ENCODE peak calls at places on chromosomes 13 and 19, in seven cellular contexts. One of them, this sample, is unnamed.

GRCh38 chr13:113542751-113543424 is 41.7 kb upstream of the TFDP1 start:
- DNase-seq in fibroblast of lung: no peak
- DNase-seq in T-helper 9 cell: no peak
- DNase-seq in cardiac muscle cell: no peak
- DNase-seq in germinal center: no peak
- DNase-seq in GM23338: no peak
- DNase-seq in esophagus squamous epithelium: no peak
- DNase-seq in this sample: no peak

GRCh38 chr13:29676535-29676934 is 81.0 kb upstream of the SLC7A1 start:
- DNase-seq in fibroblast of lung: no peak
- DNase-seq in T-helper 9 cell: no peak
- DNase-seq in cardiac muscle cell: peak; percentile 7
- DNase-seq in germinal center: no peak
- DNase-seq in GM23338: no peak
- DNase-seq in esophagus squamous epithelium: no peak
- DNase-seq in this sample: peak; percentile 11

GRCh38 chr13:49980266-49980665 is 16.6 kb upstream of the TRIM13 start:
- DNase-seq in fibroblast of lung: no peak
- DNase-seq in T-helper 9 cell: no peak
- DNase-seq in cardiac muscle cell: peak; percentile 14
- DNase-seq in germinal center: no peak
- DNase-seq in GM23338: no peak
- DNase-seq in esophagus squamous epithelium: no peak
- DNase-seq in this sample: no peak

GRCh38 chr13:28447206-28447605 is 47.7 kb downstream of the FLT1 start:
- DNase-seq in fibroblast of lung: no peak
- DNase-seq in T-helper 9 cell: no peak
- DNase-seq in cardiac muscle cell: no peak
- DNase-seq in germinal center: no peak
- DNase-seq in GM23338: no peak
- DNase-seq in esophagus squamous epithelium: no peak
- DNase-seq in this sample: no peak

GRCh38 chr19:4449022-4449825 is 8.4 kb downstream of the UBXN6 start:
- DNase-seq in fibroblast of lung: peak; percentile 60
- DNase-seq in T-helper 9 cell: no peak
- DNase-seq in cardiac muscle cell: no peak
- DNase-seq in germinal center: no peak
- DNase-seq in GM23338: no peak
- DNase-seq in esophagus squamous epithelium: no peak
- DNase-seq in this sample: no peak

GRCh38 chr19:33379151-33379829 is 5.8 kb downstream of the CEBPG start:
- DNase-seq in fibroblast of lung: no peak
- DNase-seq in T-helper 9 cell: no peak
- DNase-seq in cardiac muscle cell: no peak
- DNase-seq in germinal center: no peak
- DNase-seq in GM23338: no peak
- DNase-seq in esophagus squamous epithelium: no peak
- DNase-seq in this sample: no peak

GRCh38 chr13:45015300-45015699 is 26.0 kb downstream of the GPALPP1 start:
- DNase-seq in fibroblast of lung: no peak
- DNase-seq in T-helper 9 cell: no peak
- DNase-seq in cardiac muscle cell: no peak
- DNase-seq in germinal center: no peak
- DNase-seq in GM23338: no peak
- DNase-seq in esophagus squamous epithelium: no peak
- DNase-seq in this sample: no peak

GRCh38 chr13:40665061-40665753 is 1.2 kb downstream of the FOXO1 start:
- DNase-seq in fibroblast of lung: no peak
- DNase-seq in T-helper 9 cell: peak; percentile 13
- DNase-seq in cardiac muscle cell: no peak
- DNase-seq in germinal center: peak; percentile 21
- DNase-seq in GM23338: peak; percentile 47
- DNase-seq in esophagus squamous epithelium: no peak
- DNase-seq in this sample: peak; percentile 57

GRCh38 chr13:113074401-113074800 is 31.2 kb upstream of the F7 start:
- DNase-seq in fibroblast of lung: no peak
- DNase-seq in T-helper 9 cell: no peak
- DNase-seq in cardiac muscle cell: no peak
- DNase-seq in germinal center: no peak
- DNase-seq in GM23338: no peak
- DNase-seq in esophagus squamous epithelium: no peak
- DNase-seq in this sample: no peak

GRCh38 chr19:39544201-39544903 is 4.4 kb upstream of the EID2 start:
- DNase-seq in fibroblast of lung: no peak
- DNase-seq in T-helper 9 cell: no peak
- DNase-seq in cardiac muscle cell: peak; percentile 41
- DNase-seq in germinal center: no peak
- DNase-seq in GM23338: no peak
- DNase-seq in esophagus squamous epithelium: no peak
- DNase-seq in this sample: no peak

GRCh38 chr13:27583645-27584044 is 36.7 kb downstream of the LNX2 start:
- DNase-seq in fibroblast of lung: no peak
- DNase-seq in T-helper 9 cell: no peak
- DNase-seq in cardiac muscle cell: peak; percentile 41
- DNase-seq in germinal center: no peak
- DNase-seq in GM23338: no peak
- DNase-seq in esophagus squamous epithelium: no peak
- DNase-seq in this sample: no peak

GRCh38 chr19:4208385-4209094 is 20.8 kb upstream of the EBI3 start:
- DNase-seq in fibroblast of lung: no peak
- DNase-seq in T-helper 9 cell: no peak
- DNase-seq in cardiac muscle cell: peak; percentile 20
- DNase-seq in germinal center: no peak
- DNase-seq in GM23338: peak; percentile 78
- DNase-seq in esophagus squamous epithelium: no peak
- DNase-seq in this sample: peak; percentile 55

GRCh38 chr19:43564800-43565199 is 10.5 kb downstream of the XRCC1 start:
- DNase-seq in fibroblast of lung: no peak
- DNase-seq in T-helper 9 cell: no peak
- DNase-seq in cardiac muscle cell: no peak
- DNase-seq in germinal center: no peak
- DNase-seq in GM23338: no peak
- DNase-seq in esophagus squamous epithelium: no peak
- DNase-seq in this sample: no peak

GRCh38 chr19:5949792-5950305 is 28.1 kb downstream of the RANBP3 start:
- DNase-seq in fibroblast of lung: no peak
- DNase-seq in T-helper 9 cell: peak; percentile 11
- DNase-seq in cardiac muscle cell: no peak
- DNase-seq in germinal center: no peak
- DNase-seq in GM23338: no peak
- DNase-seq in esophagus squamous epithelium: no peak
- DNase-seq in this sample: no peak

GRCh38 chr19:1469936-1470863 is 8.8 kb downstream of the C19orf25 start:
- DNase-seq in fibroblast of lung: no peak
- DNase-seq in T-helper 9 cell: peak; percentile 57
- DNase-seq in cardiac muscle cell: no peak
- DNase-seq in germinal center: peak; percentile 77
- DNase-seq in GM23338: peak; percentile 84
- DNase-seq in esophagus squamous epithelium: no peak
- DNase-seq in this sample: peak; percentile 60

GRCh38 chr19:53086949-53087348 is 16.3 kb downstream of the ZNF160 start:
- DNase-seq in fibroblast of lung: no peak
- DNase-seq in T-helper 9 cell: no peak
- DNase-seq in cardiac muscle cell: peak; percentile 96
- DNase-seq in germinal center: no peak
- DNase-seq in GM23338: no peak
- DNase-seq in esophagus squamous epithelium: no peak
- DNase-seq in this sample: no peak

GRCh38 chr13:49388256-49388655 is 55.6 kb downstream of the CAB39L start:
- DNase-seq in fibroblast of lung: no peak
- DNase-seq in T-helper 9 cell: no peak
- DNase-seq in cardiac muscle cell: no peak
- DNase-seq in germinal center: no peak
- DNase-seq in GM23338: no peak
- DNase-seq in esophagus squamous epithelium: no peak
- DNase-seq in this sample: no peak

GRCh38 chr19:1606138-1606651 is 933 bp upstream of the UQCR11 start:
- DNase-seq in fibroblast of lung: no peak
- DNase-seq in T-helper 9 cell: no peak
- DNase-seq in cardiac muscle cell: no peak
- DNase-seq in germinal center: no peak
- DNase-seq in GM23338: no peak
- DNase-seq in esophagus squamous epithelium: no peak
- DNase-seq in this sample: no peak

GRCh38 chr19:46351241-46352041 is 4.6 kb downstream of the PPP5C start:
- DNase-seq in fibroblast of lung: peak; percentile 71
- DNase-seq in T-helper 9 cell: no peak
- DNase-seq in cardiac muscle cell: peak; percentile 77
- DNase-seq in germinal center: peak; percentile 39
- DNase-seq in GM23338: peak; percentile 27
- DNase-seq in esophagus squamous epithelium: no peak
- DNase-seq in this sample: no peak

GRCh38 chr13:44578064-44578394 is 1.9 kb upstream of the TSC22D1 start:
- DNase-seq in fibroblast of lung: peak; percentile 50
- DNase-seq in T-helper 9 cell: no peak
- DNase-seq in cardiac muscle cell: no peak
- DNase-seq in germinal center: no peak
- DNase-seq in GM23338: peak; percentile 64
- DNase-seq in esophagus squamous epithelium: no peak
- DNase-seq in this sample: no peak